ENCODE peak calls at places on chromosomes 12 and 14, in seven cellular contexts. M is neural progenitor cell, K is AG09309, J is Panc1, V is pancreas, Y is BE2C, N is IMR-90. H is an unnamed sample.
A peak's percentile ranks its signal among the peaks of the same experiment; 100 is the strongest.

GRCh38 chr12:46531059-46531785 is 158.6 kb upstream of the SLC38A2 start:
- DNase-seq in M (no peak), K (no peak), J (no peak), V (no peak), Y (no peak), N (no peak), H (no peak)

GRCh38 chr12:93502802-93503623 is 35.7 kb downstream of the MRPL42 start:
- DNase-seq in M (peak; percentile 56), K (no peak), J (peak; percentile 38), V (peak; percentile 24), Y (peak; percentile 55), N (peak; percentile 48), H (no peak)

GRCh38 chr12:8996682-8997405 is 7.5 kb downstream of the KLRG1 start:
- DNase-seq in M (no peak), K (no peak), J (no peak), V (no peak), Y (no peak), N (peak; percentile 49), H (no peak)

GRCh38 chr12:131688845-131689154 is 22.1 kb upstream of the SFSWAP start:
- DNase-seq in M (no peak), K (no peak), J (no peak), V (no peak), Y (no peak), N (no peak), H (no peak)

GRCh38 chr12:121800694-121801600 is 2.9 kb upstream of the SETD1B start:
- DNase-seq in M (peak; percentile 89), K (no peak), J (no peak), V (peak; percentile 74), Y (peak; percentile 70), N (peak; percentile 83), H (peak; percentile 90)

GRCh38 chr12:4813741-4814140 is 93.5 kb downstream of the GALNT8 start:
- DNase-seq in M (peak; percentile 36), K (no peak), J (no peak), V (no peak), Y (no peak), N (no peak), H (no peak)

GRCh38 chr14:30518867-30519266 is 40.1 kb upstream of the G2E3 start:
- DNase-seq in M (no peak), K (no peak), J (no peak), V (no peak), Y (no peak), N (no peak), H (no peak)

GRCh38 chr12:69901141-69901900 is 76.3 kb downstream of the MYRFL start:
- DNase-seq in M (no peak), K (no peak), J (no peak), V (no peak), Y (no peak), N (no peak), H (no peak)

GRCh38 chr14:51979399-51979709 is 10.0 kb upstream of the RTRAF start:
- DNase-seq in M (no peak), K (no peak), J (no peak), V (no peak), Y (no peak), N (no peak), H (no peak)

GRCh38 chr12:1962432-1963020 is 41.7 kb downstream of the DCP1B start:
- DNase-seq in M (no peak), K (no peak), J (no peak), V (no peak), Y (no peak), N (no peak), H (no peak)

GRCh38 chr12:91722072-91722471 is 423.6 kb downstream of the BTG1 start:
- DNase-seq in M (no peak), K (no peak), J (no peak), V (no peak), Y (no peak), N (no peak), H (no peak)

GRCh38 chr14:88310457-88310856 is 12.6 kb downstream of the KCNK10 start:
- DNase-seq in M (peak; percentile 95), K (no peak), J (no peak), V (no peak), Y (no peak), N (no peak), H (no peak)

GRCh38 chr14:68147331-68147730 is 327.8 kb downstream of the RAD51B start:
- DNase-seq in M (no peak), K (no peak), J (no peak), V (no peak), Y (no peak), N (no peak), H (no peak)

GRCh38 chr12:16880864-16881285 is 274.9 kb upstream of the LMO3 start:
- DNase-seq in M (peak; percentile 36), K (no peak), J (no peak), V (peak; percentile 40), Y (peak; percentile 70), N (no peak), H (peak; percentile 37)

GRCh38 chr12:112107306-112107705 is 1.3 kb downstream of the NAA25 start:
- DNase-seq in M (no peak), K (no peak), J (no peak), V (no peak), Y (no peak), N (no peak), H (no peak)

GRCh38 chr14:103846569-103847438 is 571 bp downstream of the PPP1R13B start:
- DNase-seq in M (peak; percentile 63), K (no peak), J (no peak), V (no peak), Y (peak; percentile 28), N (no peak), H (peak; percentile 38)

GRCh38 chr12:52873513-52873831 is 24.7 kb upstream of the KRT78 start:
- DNase-seq in M (no peak), K (no peak), J (no peak), V (no peak), Y (no peak), N (no peak), H (no peak)

GRCh38 chr14:103861413-103862392 is 14.3 kb upstream of the PPP1R13B start:
- DNase-seq in M (no peak), K (no peak), J (no peak), V (no peak), Y (no peak), N (no peak), H (peak; percentile 19)

GRCh38 chr12:96400631-96401060 is 407 bp upstream of the CDK17 start:
- DNase-seq in M (no peak), K (no peak), J (no peak), V (no peak), Y (no peak), N (peak; percentile 39), H (no peak)

DNA sequence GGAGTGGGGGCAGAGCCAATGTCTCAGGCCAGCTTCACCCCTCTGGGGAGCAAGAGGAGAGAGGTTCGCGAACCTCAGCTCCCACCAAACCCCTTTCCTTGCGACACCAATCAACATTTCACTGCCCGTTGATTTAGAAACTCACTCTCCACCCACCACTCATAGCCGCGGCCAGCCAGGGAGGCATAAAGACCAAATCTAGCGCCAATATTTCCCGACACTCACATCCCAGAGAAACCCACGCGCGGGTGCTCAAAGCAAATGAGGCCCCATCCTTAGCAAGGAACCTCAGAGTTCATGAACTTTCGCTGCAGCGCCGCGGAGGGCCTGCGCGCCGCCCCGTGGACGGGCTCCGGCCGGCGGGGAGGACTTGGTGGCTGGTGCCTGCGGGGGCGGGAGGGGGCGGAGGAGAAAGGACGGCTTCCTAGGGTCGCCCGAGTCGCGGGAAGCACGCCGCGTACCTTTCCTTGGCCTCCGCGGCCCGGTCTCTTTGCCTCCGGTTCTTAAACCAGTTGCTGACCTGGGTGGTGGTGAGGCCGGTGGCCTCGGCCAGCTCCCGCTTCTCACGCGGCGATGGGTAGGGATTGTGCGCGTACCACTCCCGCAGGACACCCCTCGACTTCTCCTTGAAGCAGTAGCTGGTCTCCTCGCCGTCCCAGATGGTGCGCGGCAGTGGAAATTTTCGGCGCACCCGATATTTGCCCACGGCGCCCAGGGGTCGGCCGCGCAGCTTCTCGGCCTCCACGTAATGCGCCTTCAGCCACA is 926 bp downstream of the SIX1 start:
- DNase-seq in M (peak; percentile 55), K (no peak), J (no peak), V (no peak), Y (no peak), N (peak; percentile 28), H (peak; percentile 42)
- H3K4me3 ChIP-seq in M (peak overlapping the region; percentile 43), K (peak overlapping the region; percentile 81), J (peak overlapping the region; percentile 81), V (peak overlapping the region; percentile 46), Y (peak overlapping the region; percentile 61), N (peak overlapping the region; percentile 74), H (no peak overlapping the region)

DNA sequence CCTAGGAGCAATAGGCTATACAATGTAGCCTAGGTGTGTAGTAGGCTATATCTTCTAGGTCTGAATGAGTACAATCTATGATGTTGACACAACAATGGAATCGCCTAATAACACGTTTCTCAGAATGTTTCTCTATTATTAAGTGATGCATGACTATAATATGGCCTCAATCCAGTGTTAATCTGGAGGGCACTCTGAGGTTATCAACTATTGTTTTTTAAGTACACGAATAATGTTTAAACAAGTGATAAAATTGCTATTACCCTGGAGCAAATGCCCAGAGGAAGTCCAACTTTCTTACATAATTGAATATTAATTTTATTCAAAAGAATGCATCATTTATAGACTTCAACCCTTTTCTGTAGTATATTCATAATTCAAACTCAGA is 16.4 kb upstream of the CNIH1 start:
- DNase-seq in M (no peak), K (no peak), J (no peak), V (no peak), Y (no peak), N (no peak), H (no peak)
- TF ChIP-seq CTCF in M (no peak), K (no peak), J (no peak), V (no peak), Y (no peak), N (no peak), H (no peak)

GRCh38 chr14:37144729-37145363 is 27.6 kb downstream of the SLC25A21 start:
- DNase-seq in M (no peak), K (no peak), J (no peak), V (no peak), Y (no peak), N (no peak), H (no peak)

GRCh38 chr14:37140176-37140575 is 32.2 kb downstream of the SLC25A21 start:
- DNase-seq in M (no peak), K (no peak), J (no peak), V (no peak), Y (no peak), N (no peak), H (no peak)

GRCh38 chr14:37142835-37143499 is 29.4 kb downstream of the SLC25A21 start:
- DNase-seq in M (peak; percentile 8), K (no peak), J (no peak), V (no peak), Y (no peak), N (peak; percentile 72), H (no peak)

GRCh38 chr14:37145395-37145794 is 27.0 kb downstream of the SLC25A21 start:
- DNase-seq in M (no peak), K (no peak), J (no peak), V (no peak), Y (no peak), N (peak; percentile 13), H (no peak)

GRCh38 chr14:37143500-37143874 is 28.9 kb downstream of the SLC25A21 start:
- DNase-seq in M (no peak), K (no peak), J (no peak), V (no peak), Y (no peak), N (no peak), H (no peak)
- H3K4me3 ChIP-seq in M (no peak overlapping the region), K (no peak overlapping the region), J (no peak overlapping the region), V (no peak overlapping the region), Y (no peak overlapping the region), N (no peak overlapping the region), H (no peak overlapping the region)

DNA sequence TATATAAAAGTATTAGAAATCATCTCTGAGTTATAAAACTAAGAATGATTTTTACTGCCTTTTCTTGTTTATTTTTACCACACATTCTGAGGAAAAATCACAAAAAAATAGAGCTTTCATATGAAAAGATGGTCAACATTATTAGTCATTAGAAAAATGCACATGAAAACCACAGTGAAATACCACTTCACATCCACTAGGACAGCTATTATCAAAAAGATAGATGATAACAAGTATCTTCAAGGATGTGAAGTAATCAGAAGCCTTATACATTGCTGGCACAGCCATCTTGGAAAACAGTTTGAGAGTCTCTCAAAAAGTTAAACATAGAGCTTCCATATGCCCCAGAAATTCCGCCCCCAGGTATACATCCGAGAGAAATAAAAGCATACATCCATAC is 523.8 kb downstream of the FUT8 start:
- DNase-seq in M (no peak), K (no peak), J (no peak), V (no peak), Y (no peak), N (no peak), H (no peak)
- TF ChIP-seq CTCF in M (no peak), K (no peak), J (no peak), V (no peak), Y (no peak), N (no peak), H (no peak)

H was measured in mucosa of descending colon.